ENCODE peak calls at places on chromosomes 6 and 20, in four cellular contexts. One of them, this sample, is unnamed.

GRCh38 chr6:68638225-68638900 is 3.3 kb downstream of the ADGRB3 start:
- DNase-seq in MCF 10A: peak
- DNase-seq in CD4-positive, CD25-positive, alpha-beta regulatory T cell: no peak
- DNase-seq in amniotic stem cell: no peak
- DNase-seq in this sample: no peak

GRCh38 chr20:21702553-21703467 is 2.7 kb upstream of the PAX1 start:
- DNase-seq in MCF 10A: no peak
- DNase-seq in CD4-positive, CD25-positive, alpha-beta regulatory T cell: no peak
- DNase-seq in amniotic stem cell: no peak
- DNase-seq in this sample: no peak

GRCh38 chr6:56246941-56247653 is at the start of gene COL21A1:
- DNase-seq in MCF 10A: no peak
- DNase-seq in CD4-positive, CD25-positive, alpha-beta regulatory T cell: no peak
- DNase-seq in amniotic stem cell: no peak
- DNase-seq in this sample: no peak

GRCh38 chr20:18001131-18001921 is 32.5 kb downstream of the MGME1 start:
- DNase-seq in MCF 10A: peak
- DNase-seq in CD4-positive, CD25-positive, alpha-beta regulatory T cell: no peak
- DNase-seq in amniotic stem cell: no peak
- DNase-seq in this sample: no peak

GRCh38 chr20:60203451-60203850 is 245.2 kb downstream of the CDH26 start:
- DNase-seq in MCF 10A: no peak
- DNase-seq in CD4-positive, CD25-positive, alpha-beta regulatory T cell: no peak
- DNase-seq in amniotic stem cell: no peak
- DNase-seq in this sample: no peak

GRCh38 chr6:16700202-16700997 is 60.9 kb downstream of the ATXN1 start:
- DNase-seq in MCF 10A: no peak
- DNase-seq in CD4-positive, CD25-positive, alpha-beta regulatory T cell: no peak
- DNase-seq in amniotic stem cell: no peak
- DNase-seq in this sample: no peak

GRCh38 chr6:116616757-116617093 is 446 bp downstream of the RSPH4A start:
- DNase-seq in MCF 10A: no peak
- DNase-seq in CD4-positive, CD25-positive, alpha-beta regulatory T cell: no peak
- DNase-seq in amniotic stem cell: no peak
- DNase-seq in this sample: no peak

GRCh38 chr6:156348376-156348775 is 428.8 kb upstream of the ARID1B start:
- DNase-seq in MCF 10A: no peak
- DNase-seq in CD4-positive, CD25-positive, alpha-beta regulatory T cell: no peak
- DNase-seq in amniotic stem cell: no peak
- DNase-seq in this sample: no peak

GRCh38 chr6:125979101-125979500 is 7.2 kb upstream of the TRMT11 start:
- DNase-seq in MCF 10A: no peak
- DNase-seq in CD4-positive, CD25-positive, alpha-beta regulatory T cell: no peak
- DNase-seq in amniotic stem cell: no peak
- DNase-seq in this sample: no peak

GRCh38 chr6:157376241-157376640 is 4.7 kb upstream of the ZDHHC14 start:
- DNase-seq in MCF 10A: no peak
- DNase-seq in CD4-positive, CD25-positive, alpha-beta regulatory T cell: no peak
- DNase-seq in amniotic stem cell: no peak
- DNase-seq in this sample: no peak